ENCODE peak calls at places on chromosomes 11 and 22, in nine cellular contexts. T is hepatocyte; V is tibial nerve; Q is psoas muscle; L is upper lobe of right lung; G is prostate gland; H is CD8-positive, alpha-beta T cell; X is HCT116; M is DND-41. K is an unnamed sample. For H3K36me3 and H3K4me1, the result is how much of the 10 kb centered on the place peaks cover.

GRCh38 chr11:13923716-13924650 is 38.5 kb upstream of the SPON1 start:
- DNase-seq in G (no peak), Q (no peak), T (no peak), H (peak), V (no peak), X (peak), M (no peak), L (no peak), K (no peak)

GRCh38 chr22:43530864-43531201 is 119.0 kb downstream of the MPPED1 start:
- DNase-seq in L (no peak), H (no peak), G (no peak), X (no peak), V (no peak), T (no peak), M (no peak), Q (no peak), K (no peak)

GRCh38 chr11:71248656-71249055 is 3.7 kb downstream of the SHANK2 start:
- DNase-seq in X (no peak), T (no peak), V (no peak), M (no peak), H (no peak), Q (no peak), L (peak), G (no peak), K (no peak)

GRCh38 chr11:1949302-1949701 is 2.2 kb downstream of the MRPL23 start:
- DNase-seq in V (no peak), G (no peak), Q (no peak), X (no peak), T (no peak), M (no peak), L (peak), H (no peak), K (no peak)

GRCh38 chr11:130165601-130166456 is 6.2 kb downstream of the ST14 start:
- DNase-seq in M (no peak), V (no peak), H (no peak), L (no peak), X (no peak), Q (no peak), G (no peak), T (no peak), K (no peak)

GRCh38 chr11:94649925-94650623 is 82.9 kb downstream of the PIWIL4 start:
- DNase-seq in Q (no peak), X (no peak), V (no peak), G (no peak), L (no peak), H (no peak), M (no peak), T (no peak), K (no peak)

GRCh38 chr22:35995345-35995744 is 33.3 kb downstream of the RBFOX2 start:
- DNase-seq in L (no peak), V (no peak), H (no peak), X (no peak), G (no peak), T (no peak), Q (no peak), M (no peak), K (no peak)

GRCh38 chr11:63909621-63910506 is 7.1 kb downstream of the RCOR2 start:
- DNase-seq in Q (no peak), T (no peak), X (no peak), V (no peak), M (no peak), L (no peak), H (no peak), G (no peak), K (no peak)

GRCh38 chr11:111923351-111923788 is 4.7 kb downstream of the C11orf52 start:
- DNase-seq in V (peak), G (no peak), Q (no peak), L (no peak), X (no peak), M (no peak), T (no peak), H (no peak), K (no peak)

GRCh38 chr11:81895258-81895657 is 838.4 kb downstream of the FAM181B start:
- DNase-seq in X (no peak), L (no peak), Q (no peak), H (no peak), M (no peak), T (no peak), V (no peak), G (no peak), K (no peak)

GRCh38 chr22:41619979-41620645 is 731 bp downstream of the DESI1 start:
- DNase-seq in V (peak), T (peak), G (peak), M (peak), H (peak), Q (peak), X (no peak), L (peak), K (peak)

GRCh38 chr11:117226388-117227385 is 5.2 kb downstream of the PCSK7 start:
- DNase-seq in Q (no peak), V (no peak), L (no peak), G (peak), H (peak), T (peak), X (peak), M (peak), K (peak)

GRCh38 chr11:103936059-103936458 is 100.4 kb upstream of the DDI1 start:
- DNase-seq in T (no peak), G (no peak), Q (no peak), L (no peak), V (no peak), H (no peak), M (no peak), X (no peak), K (no peak)

DNA sequence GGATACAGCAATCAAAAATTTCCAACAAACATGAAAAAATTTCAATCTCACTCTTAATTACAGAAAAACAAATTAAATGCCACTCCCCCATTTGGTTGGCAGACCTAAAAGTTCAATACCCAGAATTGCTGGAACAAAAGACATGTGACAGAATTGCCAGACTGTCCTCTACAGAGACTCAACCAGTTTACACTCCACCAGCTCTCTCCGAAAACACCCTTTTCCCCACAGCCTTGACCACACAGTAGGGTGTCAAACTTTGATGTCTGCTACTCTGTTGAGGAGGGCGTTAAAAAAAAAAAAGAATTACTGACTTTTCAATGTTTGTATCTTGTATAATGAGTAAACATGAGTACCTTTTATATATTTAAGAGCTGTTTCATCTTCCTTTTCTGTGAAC is 44.7 kb upstream of the YPEL1 start:
- DNase-seq in G (no peak), M (no peak), T (no peak), Q (no peak), X (no peak), L (no peak), H (no peak), V (no peak), K (no peak)
- H3K36me3 ChIP-seq in G (under half), M (half or more), T (under half), Q (under half), X (under half), L (half or more), H (under half), V (under half), K (half or more)

GRCh38 chr11:123190504-123190903 is 4.5 kb downstream of the CLMP start:
- DNase-seq in L (no peak), M (no peak), V (no peak), H (no peak), G (no peak), T (no peak), Q (no peak), X (no peak), K (no peak)
- H3K4me1 ChIP-seq in L (under half), M (under half), V (under half), H (under half), G (under half), T (under half), Q (under half), X (under half), K (under half)

GRCh38 chr22:45968751-45969413 is 8.1 kb downstream of the WNT7B start:
- DNase-seq in Q (no peak), V (no peak), G (no peak), M (no peak), T (no peak), L (no peak), H (no peak), X (peak), K (no peak)
- TF ChIP-seq CTCF in Q (no peak), V (no peak), G (no peak), M (no peak), T (no peak), L (no peak), H (no peak), X (no peak), K (no peak)

DNA sequence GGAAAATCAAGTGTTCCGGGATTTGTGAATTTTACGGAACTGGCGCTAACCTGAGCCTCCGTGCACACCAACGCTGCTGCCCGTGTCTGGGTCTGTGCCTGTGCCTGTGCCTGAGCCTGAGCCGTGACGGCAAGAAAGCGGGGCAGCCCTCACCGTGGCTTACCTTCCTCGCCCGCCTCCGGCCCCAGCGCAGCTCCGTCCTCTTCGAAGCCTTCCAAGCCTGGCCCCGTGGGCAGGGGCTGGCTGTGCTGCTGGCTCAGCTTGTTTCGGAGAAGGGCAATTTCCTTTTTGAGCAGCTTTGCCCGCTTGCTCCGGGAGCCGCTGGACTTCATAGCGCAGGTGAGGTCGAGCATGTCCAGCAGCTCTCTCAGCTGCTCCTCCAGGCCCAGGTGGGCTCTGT is 33.8 kb downstream of the BRD1 start:
- DNase-seq in L (no peak), G (no peak), X (no peak), M (no peak), H (no peak), V (no peak), T (no peak), Q (no peak), K (no peak)
- H3K36me3 ChIP-seq in L (half or more), G (under half), X (under half), M (half or more), H (half or more), V (under half), T (under half), Q (under half), K (half or more)

DNA sequence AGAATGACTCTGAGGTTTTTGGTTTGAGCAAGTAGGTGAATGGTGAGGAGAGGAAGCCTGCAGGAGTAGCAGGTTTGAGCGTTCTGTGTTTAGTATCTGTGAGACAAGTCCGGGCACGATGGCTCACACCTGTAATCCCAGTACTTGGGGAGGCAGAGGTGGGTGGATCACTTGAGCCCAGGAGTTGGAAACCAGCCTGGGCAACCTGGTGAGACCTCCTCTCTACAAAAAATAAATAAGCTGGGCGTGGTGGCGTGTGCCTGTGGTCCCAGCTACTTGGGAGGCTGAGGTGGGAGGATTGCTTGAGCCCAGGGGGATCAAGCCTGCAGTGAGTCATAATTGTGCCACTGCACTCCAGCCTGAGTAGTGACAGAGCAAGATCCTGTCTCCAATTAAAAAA is 9.7 kb upstream of the CENATAC start:
- DNase-seq in Q (no peak), T (no peak), L (no peak), H (no peak), X (no peak), M (no peak), G (peak), V (no peak), K (no peak)
- H3K4me1 ChIP-seq in Q (under half), T (under half), L (under half), H (under half), X (under half), M (under half), G (under half), V (under half), K (under half)

DNA sequence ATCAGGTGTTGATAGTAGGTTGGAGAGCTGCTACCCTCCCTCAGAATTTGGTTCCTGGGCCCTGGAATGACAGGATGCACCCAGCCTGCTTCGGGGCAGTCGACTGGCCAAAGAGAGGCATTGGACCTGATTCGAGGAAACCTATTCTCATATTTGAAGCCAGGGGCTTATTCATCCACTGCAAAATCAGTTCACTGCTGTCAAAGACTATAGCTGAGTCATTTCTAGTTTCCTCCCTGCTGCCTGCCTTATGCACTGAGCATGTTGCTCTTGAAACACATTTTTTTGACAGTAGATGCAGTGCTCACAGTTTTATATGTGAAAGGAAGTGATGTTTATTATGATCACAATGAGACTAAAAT is 565.4 kb downstream of the ETS1 start:
- DNase-seq in X (no peak), T (no peak), H (no peak), V (no peak), Q (no peak), M (no peak), L (no peak), G (no peak), K (no peak)
- TF ChIP-seq CTCF in X (no peak), T (no peak), H (no peak), V (no peak), Q (no peak), M (no peak), L (no peak), G (no peak), K (no peak)

GRCh38 chr11:78883506-78883905 is 308.8 kb upstream of the NARS2 start:
- DNase-seq in H (no peak), G (no peak), X (no peak), V (no peak), Q (no peak), L (no peak), T (no peak), M (no peak), K (no peak)
- H3K36me3 ChIP-seq in H (under half), G (under half), X (under half), V (under half), Q (under half), L (under half), T (under half), M (under half), K (under half)

GRCh38 chr22:44939451-44939850 is 70.4 kb downstream of the PHF21B start:
- DNase-seq in T (no peak), Q (no peak), L (no peak), G (no peak), M (no peak), H (no peak), V (no peak), X (no peak), K (no peak)
- H3K4me1 ChIP-seq in T (under half), Q (under half), L (under half), G (under half), M (under half), H (under half), V (under half), X (under half), K (under half)

K was measured in heart right ventricle.